ENCODE peak calls at places on chromosome 17, in six cellular contexts. D is aorta, W is heart right ventricle, L is NAMALWA, Y is anterior cingulate cortex, K is cardiac septum. B is an unnamed sample.

GRCh38 chr17:67696853-67697505 is 20.8 kb upstream of the NOL11 start:
- DNase-seq in D (no peak), W (no peak), L (no peak), Y (no peak), K (no peak), B (no peak)

GRCh38 chr17:19933221-19933620 is 44.4 kb downstream of the AKAP10 start:
- DNase-seq in D (no peak), W (no peak), L (no peak), Y (no peak), K (no peak), B (no peak)

GRCh38 chr17:79520893-79521210 is 90.0 kb downstream of the RBFOX3 start:
- DNase-seq in D (no peak), W (no peak), L (no peak), Y (no peak), K (no peak), B (no peak)

GRCh38 chr17:62663304-62663703 is 35.8 kb downstream of the MRC2 start:
- DNase-seq in D (no peak), W (no peak), L (no peak), Y (no peak), K (no peak), B (no peak)

GRCh38 chr17:82601447-82602000 is 46.7 kb downstream of the WDR45B start:
- DNase-seq in D (no peak), W (no peak), L (no peak), Y (no peak), K (no peak), B (no peak)

GRCh38 chr17:39231587-39232551 is 6.1 kb upstream of the STAC2 start:
- DNase-seq in D (peak), W (peak), L (peak), Y (no peak), K (no peak), B (no peak)

GRCh38 chr17:79251824-79252223 is 177.2 kb downstream of the ENGASE start:
- DNase-seq in D (no peak), W (no peak), L (no peak), Y (no peak), K (no peak), B (no peak)

GRCh38 chr17:76394166-76394565 is 9.8 kb downstream of the SPHK1 start:
- DNase-seq in D (no peak), W (no peak), L (no peak), Y (no peak), K (no peak), B (no peak)

GRCh38 chr17:56142325-56142724 is 10.9 kb upstream of the ANKFN1 start:
- DNase-seq in D (no peak), W (no peak), L (no peak), Y (no peak), K (no peak), B (no peak)

GRCh38 chr17:28828294-28829040 is 14.1 kb downstream of the FAM222B start:
- DNase-seq in D (no peak), W (no peak), L (no peak), Y (no peak), K (no peak), B (no peak)

GRCh38 chr17:61362396-61362795 is 37.2 kb upstream of the TBX2 start:
- DNase-seq in D (no peak), W (no peak), L (no peak), Y (no peak), K (peak), B (no peak)

GRCh38 chr17:15917021-15917438 is 27.9 kb upstream of the ADORA2B start:
- DNase-seq in D (no peak), W (no peak), L (no peak), Y (no peak), K (no peak), B (no peak)

GRCh38 chr17:13176436-13176835 is 158.6 kb upstream of the ELAC2 start:
- DNase-seq in D (no peak), W (no peak), L (no peak), Y (no peak), K (no peak), B (no peak)

GRCh38 chr17:45261577-45262515 is at the start of gene SPATA32:
- DNase-seq in D (peak), W (peak), L (no peak), Y (peak), K (peak), B (no peak)

GRCh38 chr17:78242024-78242742 is 10.8 kb downstream of the TMEM235 start:
- DNase-seq in D (no peak), W (no peak), L (peak), Y (no peak), K (no peak), B (no peak)

GRCh38 chr17:57009737-57010445 is 32.0 kb downstream of the SCPEP1 start:
- DNase-seq in D (no peak), W (peak), L (peak), Y (peak), K (no peak), B (no peak)

B was measured in smooth muscle cell of the brain vasculature.